ENCODE peak calls at places on chromosome 18, in nine cellular contexts. E, N, I, Y, V, B, L, T and S are unnamed samples.
A peak's percentile ranks its signal among the peaks of the same experiment; 100 is the strongest.

GRCh38 chr18:38981382-38981781 is 1415.8 kb upstream of the CELF4 start:
- DNase-seq in T (no peak), I (no peak), B (no peak), N (peak; percentile 7), Y (no peak), L (no peak), E (no peak), V (no peak), S (no peak)

GRCh38 chr18:5824370-5824984 is 70.8 kb downstream of the TMEM200C start:
- DNase-seq in Y (no peak), L (no peak), E (no peak), B (no peak), V (no peak), N (no peak), I (no peak), T (peak; percentile 45), S (no peak)

GRCh38 chr18:70073442-70073841 is 125.8 kb upstream of the CD226 start:
- DNase-seq in Y (no peak), E (no peak), N (no peak), V (no peak), L (no peak), I (no peak), T (no peak), B (no peak), S (no peak)

GRCh38 chr18:4096501-4096900 is 358.6 kb downstream of the DLGAP1 start:
- DNase-seq in I (no peak), B (no peak), V (no peak), L (no peak), T (no peak), E (no peak), Y (peak; percentile 41), N (peak; percentile 52), S (no peak)

GRCh38 chr18:32379891-32380290 is 90.8 kb downstream of the GAREM1 start:
- DNase-seq in V (no peak), I (no peak), N (no peak), Y (no peak), T (no peak), E (no peak), B (no peak), L (no peak), S (no peak)

GRCh38 chr18:21359746-21360145 is 117.7 kb downstream of the GREB1L start:
- DNase-seq in Y (no peak), N (no peak), E (no peak), T (no peak), V (no peak), L (no peak), I (no peak), B (no peak), S (no peak)

GRCh38 chr18:79576686-79577351 is 102.8 kb upstream of the CTDP1 start:
- DNase-seq in N (no peak), V (peak; percentile 20), L (peak; percentile 86), E (no peak), T (peak; percentile 32), Y (peak; percentile 49), I (peak; percentile 10), B (peak; percentile 65), S (peak; percentile 23)

GRCh38 chr18:47262397-47263196 is 11.1 kb upstream of the SKOR2 start:
- DNase-seq in B (no peak), T (peak; percentile 51), N (no peak), I (no peak), L (no peak), V (no peak), Y (no peak), E (no peak), S (no peak)

GRCh38 chr18:40056085-40056484 is 1898.9 kb upstream of the PIK3C3 start:
- DNase-seq in V (no peak), E (no peak), T (no peak), N (no peak), Y (no peak), I (no peak), B (peak; percentile 53), L (no peak), S (no peak)

GRCh38 chr18:28458751-28459150 is 281.8 kb upstream of the CDH2 start:
- DNase-seq in N (no peak), B (no peak), Y (no peak), T (no peak), I (no peak), E (no peak), L (no peak), V (no peak), S (no peak)

GRCh38 chr18:9366126-9366714 is 31.6 kb downstream of the TWSG1 start:
- DNase-seq in L (no peak), T (peak; percentile 87), Y (peak; percentile 52), B (no peak), E (no peak), V (no peak), N (peak; percentile 89), I (no peak), S (no peak)

GRCh38 chr18:63997041-63997440 is 27.2 kb downstream of the SERPINB8 start:
- DNase-seq in T (no peak), L (no peak), N (peak; percentile 45), I (no peak), B (no peak), Y (no peak), V (no peak), E (no peak), S (no peak)

GRCh38 chr18:66951750-66952149 is 347.9 kb upstream of the CDH19 start:
- DNase-seq in T (no peak), L (no peak), Y (no peak), I (no peak), N (no peak), E (no peak), B (no peak), V (no peak), S (no peak)

GRCh38 chr18:22169011-22169888 is at the start of gene GATA6:
- DNase-seq in L (no peak), Y (peak; percentile 93), I (no peak), V (peak; percentile 45), T (peak; percentile 97), N (peak; percentile 84), E (peak; percentile 70), B (peak; percentile 70), S (peak; percentile 70)

GRCh38 chr18:10416020-10416419 is 38.4 kb upstream of the APCDD1 start:
- DNase-seq in B (no peak), I (no peak), N (no peak), L (no peak), E (no peak), T (no peak), V (no peak), Y (no peak), S (no peak)

GRCh38 chr18:28163201-28163778 is 13.6 kb downstream of the CDH2 start:
- DNase-seq in V (no peak), L (no peak), E (peak; percentile 48), T (no peak), I (no peak), B (no peak), N (peak; percentile 11), Y (peak; percentile 73), S (no peak)

GRCh38 chr18:8673276-8674209 is 31.8 kb upstream of the MTCL1 start:
- DNase-seq in V (no peak), B (no peak), Y (no peak), E (no peak), N (peak; percentile 79), L (no peak), T (no peak), I (no peak), S (no peak)

GRCh38 chr18:32553174-32553573 is 82.5 kb upstream of the GAREM1 start:
- DNase-seq in T (no peak), B (no peak), L (no peak), V (no peak), I (no peak), N (no peak), Y (no peak), E (no peak), S (no peak)

GRCh38 chr18:26806224-26806623 is 59.3 kb downstream of the AQP4 start:
- DNase-seq in E (no peak), V (no peak), N (no peak), L (no peak), I (no peak), Y (no peak), B (no peak), T (no peak), S (no peak)

GRCh38 chr18:69397096-69397495 is 3.6 kb upstream of the DOK6 start:
- DNase-seq in V (no peak), Y (peak; percentile 68), E (no peak), N (peak; percentile 0), L (no peak), I (no peak), B (no peak), T (peak; percentile 53), S (no peak)

GRCh38 chr18:629303-630150 is 27.9 kb upstream of the TYMS start:
- DNase-seq in Y (no peak), B (no peak), L (no peak), T (no peak), N (no peak), E (no peak), I (no peak), V (no peak), S (no peak)
- TF ChIP-seq CTCF in Y (peak; percentile 3), B (no peak), L (peak; percentile 26), T (peak; percentile 64), N (no peak), E (peak; percentile 21), I (no peak), V (no peak), S (peak; percentile 57)

DNA sequence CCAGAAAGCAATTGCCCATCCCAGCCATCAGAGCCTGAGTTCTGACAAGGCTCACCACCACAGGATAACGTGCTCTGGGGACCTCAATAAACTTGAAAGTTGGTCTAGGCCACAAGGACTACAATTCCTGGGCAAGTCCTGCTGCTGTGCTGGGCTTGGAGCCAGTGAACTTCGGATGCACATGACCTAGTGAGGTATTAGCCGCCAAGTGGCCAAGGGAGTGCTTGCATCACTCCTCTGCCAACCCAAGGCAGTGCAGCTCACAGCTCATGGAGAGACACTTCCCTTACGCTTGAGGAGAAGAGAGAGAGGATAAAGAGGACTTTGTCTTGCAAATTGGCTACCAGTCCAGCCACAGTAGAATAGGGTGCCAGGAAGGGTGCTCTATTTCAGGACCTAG is 219.6 kb downstream of the MBD2 start:
- DNase-seq in N (peak; percentile 13), T (peak; percentile 76), Y (peak; percentile 34), B (no peak), L (no peak), V (no peak), I (no peak), E (no peak), S (no peak)
- TF ChIP-seq CTCF in N (no peak), T (peak; percentile 67), Y (peak; percentile 27), B (no peak), L (no peak), V (no peak), I (no peak), E (no peak), S (no peak)

GRCh38 chr18:44514106-44514505 is 166.6 kb upstream of the SETBP1 start:
- DNase-seq in V (no peak), L (no peak), T (no peak), I (no peak), N (no peak), B (no peak), Y (no peak), E (no peak), S (no peak)
- TF ChIP-seq CTCF in V (no peak), L (no peak), T (no peak), I (no peak), N (no peak), B (no peak), Y (no peak), E (no peak), S (no peak)

GRCh38 chr18:59996370-59996966 is 96.7 kb downstream of the PMAIP1 start:
- DNase-seq in Y (peak; percentile 66), V (no peak), E (peak; percentile 23), L (no peak), B (no peak), I (no peak), T (peak; percentile 72), N (peak; percentile 57), S (no peak)
- TF ChIP-seq CTCF in Y (peak; percentile 87), V (peak; percentile 32), E (peak; percentile 91), L (peak; percentile 54), B (peak; percentile 13), I (no peak), T (peak; percentile 93), N (peak; percentile 68), S (peak; percentile 72)